ENCODE peak calls at places on chromosomes 13 and 19, in eight cellular contexts. One of them, this sample, is unnamed.

GRCh38 chr13:100349594-100349993 is 239.0 kb downstream of the GGACT start:
- DNase-seq in neural crest cell: no peak
- DNase-seq in HFF-Myc: no peak
- DNase-seq in AG09319: no peak
- DNase-seq in transverse colon: no peak
- DNase-seq in heart right ventricle: no peak
- DNase-seq in ovary: no peak
- DNase-seq in HFFc6: no peak
- DNase-seq in this sample: no peak

GRCh38 chr19:18607222-18608101 is 863 bp upstream of the CRLF1 start:
- DNase-seq in ovary: no peak
- DNase-seq in HFF-Myc: no peak
- DNase-seq in neural crest cell: no peak
- DNase-seq in HFFc6: no peak
- DNase-seq in heart right ventricle: no peak
- DNase-seq in AG09319: no peak
- DNase-seq in transverse colon: no peak
- DNase-seq in this sample: no peak

GRCh38 chr13:102838273-102838672 is 7.6 kb upstream of the ERCC5 start:
- DNase-seq in transverse colon: no peak
- DNase-seq in HFFc6: peak; percentile 24
- DNase-seq in AG09319: no peak
- DNase-seq in HFF-Myc: no peak
- DNase-seq in heart right ventricle: no peak
- DNase-seq in ovary: no peak
- DNase-seq in neural crest cell: no peak
- DNase-seq in this sample: no peak

GRCh38 chr19:743168-743687 is 7.7 kb upstream of the MISP start:
- DNase-seq in AG09319: no peak
- DNase-seq in HFF-Myc: no peak
- DNase-seq in HFFc6: no peak
- DNase-seq in neural crest cell: no peak
- DNase-seq in transverse colon: peak; percentile 82
- DNase-seq in ovary: no peak
- DNase-seq in heart right ventricle: peak; percentile 41
- DNase-seq in this sample: no peak

GRCh38 chr19:8487137-8487851 is 15.1 kb downstream of the PRAM1 start:
- DNase-seq in HFFc6: no peak
- DNase-seq in ovary: no peak
- DNase-seq in neural crest cell: no peak
- DNase-seq in AG09319: no peak
- DNase-seq in transverse colon: peak; percentile 34
- DNase-seq in HFF-Myc: no peak
- DNase-seq in heart right ventricle: no peak
- DNase-seq in this sample: no peak

GRCh38 chr13:27455331-27455855 is 5.0 kb upstream of the MTIF3 start:
- DNase-seq in transverse colon: no peak
- DNase-seq in HFFc6: no peak
- DNase-seq in HFF-Myc: no peak
- DNase-seq in ovary: no peak
- DNase-seq in AG09319: no peak
- DNase-seq in heart right ventricle: no peak
- DNase-seq in neural crest cell: no peak
- DNase-seq in this sample: no peak

GRCh38 chr13:23427342-23428182 is 5.9 kb downstream of the SACS start:
- DNase-seq in HFF-Myc: peak; percentile 82
- DNase-seq in HFFc6: peak; percentile 87
- DNase-seq in neural crest cell: no peak
- DNase-seq in heart right ventricle: peak; percentile 13
- DNase-seq in transverse colon: peak; percentile 33
- DNase-seq in ovary: peak; percentile 32
- DNase-seq in AG09319: peak; percentile 59
- DNase-seq in this sample: no peak

GRCh38 chr13:33466262-33466661 is 180.7 kb upstream of the STARD13 start:
- DNase-seq in transverse colon: no peak
- DNase-seq in heart right ventricle: no peak
- DNase-seq in HFFc6: no peak
- DNase-seq in neural crest cell: no peak
- DNase-seq in HFF-Myc: no peak
- DNase-seq in ovary: no peak
- DNase-seq in AG09319: no peak
- DNase-seq in this sample: no peak

GRCh38 chr19:45814851-45815481 is at the start of gene RSPH6A:
- DNase-seq in heart right ventricle: no peak
- DNase-seq in AG09319: no peak
- DNase-seq in transverse colon: no peak
- DNase-seq in HFF-Myc: no peak
- DNase-seq in ovary: no peak
- DNase-seq in HFFc6: no peak
- DNase-seq in neural crest cell: no peak
- DNase-seq in this sample: no peak

GRCh38 chr13:18953139-18953930 is 228.3 kb downstream of the TUBA3C start:
- DNase-seq in neural crest cell: no peak
- DNase-seq in heart right ventricle: no peak
- DNase-seq in HFFc6: no peak
- DNase-seq in HFF-Myc: no peak
- DNase-seq in ovary: no peak
- DNase-seq in AG09319: no peak
- DNase-seq in transverse colon: no peak
- DNase-seq in this sample: no peak

GRCh38 chr13:48094404-48094780 is 512 bp downstream of the MED4 start:
- DNase-seq in AG09319: no peak
- DNase-seq in HFFc6: no peak
- DNase-seq in transverse colon: no peak
- DNase-seq in heart right ventricle: no peak
- DNase-seq in ovary: no peak
- DNase-seq in neural crest cell: no peak
- DNase-seq in HFF-Myc: no peak
- DNase-seq in this sample: no peak

GRCh38 chr13:44142911-44143665 is 230.5 kb upstream of the SERP2 start:
- DNase-seq in ovary: no peak
- DNase-seq in AG09319: no peak
- DNase-seq in HFFc6: no peak
- DNase-seq in heart right ventricle: no peak
- DNase-seq in neural crest cell: no peak
- DNase-seq in HFF-Myc: no peak
- DNase-seq in transverse colon: no peak
- DNase-seq in this sample: no peak

GRCh38 chr13:66313408-66313807 is 916.7 kb downstream of the PCDH9 start:
- DNase-seq in neural crest cell: no peak
- DNase-seq in AG09319: no peak
- DNase-seq in HFF-Myc: no peak
- DNase-seq in heart right ventricle: no peak
- DNase-seq in HFFc6: no peak
- DNase-seq in transverse colon: no peak
- DNase-seq in ovary: no peak
- DNase-seq in this sample: no peak

GRCh38 chr13:24910502-24911134 is 146.6 kb downstream of the RNF17 start:
- DNase-seq in ovary: no peak
- DNase-seq in HFFc6: no peak
- DNase-seq in HFF-Myc: peak; percentile 19
- DNase-seq in heart right ventricle: no peak
- DNase-seq in AG09319: no peak
- DNase-seq in transverse colon: peak; percentile 54
- DNase-seq in neural crest cell: no peak
- DNase-seq in this sample: no peak

GRCh38 chr13:99766641-99767045 is 204.9 kb downstream of the ZIC5 start:
- DNase-seq in HFFc6: no peak
- DNase-seq in AG09319: no peak
- DNase-seq in neural crest cell: no peak
- DNase-seq in HFF-Myc: peak; percentile 3
- DNase-seq in heart right ventricle: no peak
- DNase-seq in ovary: no peak
- DNase-seq in transverse colon: no peak
- DNase-seq in this sample: no peak

GRCh38 chr19:58439576-58440554 is at the start of gene ZNF132:
- DNase-seq in HFFc6: peak; percentile 99
- DNase-seq in neural crest cell: peak; percentile 9
- DNase-seq in ovary: peak; percentile 98
- DNase-seq in HFF-Myc: peak; percentile 99
- DNase-seq in transverse colon: peak; percentile 96
- DNase-seq in AG09319: peak; percentile 99
- DNase-seq in heart right ventricle: peak; percentile 99
- DNase-seq in this sample: peak; percentile 88

GRCh38 chr19:17156947-17157302 is 58.2 kb upstream of the USE1 start:
- DNase-seq in HFF-Myc: no peak
- DNase-seq in HFFc6: no peak
- DNase-seq in transverse colon: no peak
- DNase-seq in neural crest cell: no peak
- DNase-seq in heart right ventricle: no peak
- DNase-seq in ovary: no peak
- DNase-seq in AG09319: no peak
- DNase-seq in this sample: no peak

GRCh38 chr13:42478531-42479156 is 95.3 kb upstream of the TNFSF11 start:
- DNase-seq in heart right ventricle: no peak
- DNase-seq in AG09319: no peak
- DNase-seq in ovary: no peak
- DNase-seq in HFFc6: peak; percentile 28
- DNase-seq in transverse colon: no peak
- DNase-seq in HFF-Myc: no peak
- DNase-seq in neural crest cell: no peak
- DNase-seq in this sample: no peak

GRCh38 chr19:42115705-42116104 is 16.5 kb downstream of the POU2F2 start:
- DNase-seq in transverse colon: no peak
- DNase-seq in AG09319: no peak
- DNase-seq in neural crest cell: no peak
- DNase-seq in HFF-Myc: no peak
- DNase-seq in HFFc6: no peak
- DNase-seq in heart right ventricle: no peak
- DNase-seq in ovary: no peak
- DNase-seq in this sample: no peak

GRCh38 chr19:47228937-47229673 is 1.9 kb downstream of the BBC3 start:
- DNase-seq in transverse colon: peak; percentile 29
- DNase-seq in AG09319: no peak
- DNase-seq in HFFc6: peak; percentile 36
- DNase-seq in neural crest cell: no peak
- DNase-seq in heart right ventricle: no peak
- DNase-seq in HFF-Myc: no peak
- DNase-seq in ovary: no peak
- DNase-seq in this sample: no peak

GRCh38 chr19:888615-889385 is 4.2 kb downstream of the MED16 start:
- DNase-seq in HFF-Myc: no peak
- DNase-seq in AG09319: no peak
- DNase-seq in neural crest cell: no peak
- DNase-seq in ovary: no peak
- DNase-seq in HFFc6: no peak
- DNase-seq in heart right ventricle: no peak
- DNase-seq in transverse colon: no peak
- DNase-seq in this sample: no peak

GRCh38 chr13:112711528-112712265 is 21.9 kb downstream of the ATP11A start:
- DNase-seq in AG09319: peak; percentile 93
- DNase-seq in HFFc6: peak; percentile 94
- DNase-seq in neural crest cell: peak; percentile 31
- DNase-seq in heart right ventricle: peak; percentile 88
- DNase-seq in transverse colon: peak; percentile 78
- DNase-seq in ovary: peak; percentile 96
- DNase-seq in HFF-Myc: peak; percentile 91
- DNase-seq in this sample: no peak

GRCh38 chr13:82076421-82076820 is 1735.5 kb upstream of the SPRY2 start:
- DNase-seq in AG09319: no peak
- DNase-seq in ovary: no peak
- DNase-seq in HFFc6: no peak
- DNase-seq in HFF-Myc: no peak
- DNase-seq in heart right ventricle: no peak
- DNase-seq in neural crest cell: no peak
- DNase-seq in transverse colon: no peak
- DNase-seq in this sample: no peak

DNA sequence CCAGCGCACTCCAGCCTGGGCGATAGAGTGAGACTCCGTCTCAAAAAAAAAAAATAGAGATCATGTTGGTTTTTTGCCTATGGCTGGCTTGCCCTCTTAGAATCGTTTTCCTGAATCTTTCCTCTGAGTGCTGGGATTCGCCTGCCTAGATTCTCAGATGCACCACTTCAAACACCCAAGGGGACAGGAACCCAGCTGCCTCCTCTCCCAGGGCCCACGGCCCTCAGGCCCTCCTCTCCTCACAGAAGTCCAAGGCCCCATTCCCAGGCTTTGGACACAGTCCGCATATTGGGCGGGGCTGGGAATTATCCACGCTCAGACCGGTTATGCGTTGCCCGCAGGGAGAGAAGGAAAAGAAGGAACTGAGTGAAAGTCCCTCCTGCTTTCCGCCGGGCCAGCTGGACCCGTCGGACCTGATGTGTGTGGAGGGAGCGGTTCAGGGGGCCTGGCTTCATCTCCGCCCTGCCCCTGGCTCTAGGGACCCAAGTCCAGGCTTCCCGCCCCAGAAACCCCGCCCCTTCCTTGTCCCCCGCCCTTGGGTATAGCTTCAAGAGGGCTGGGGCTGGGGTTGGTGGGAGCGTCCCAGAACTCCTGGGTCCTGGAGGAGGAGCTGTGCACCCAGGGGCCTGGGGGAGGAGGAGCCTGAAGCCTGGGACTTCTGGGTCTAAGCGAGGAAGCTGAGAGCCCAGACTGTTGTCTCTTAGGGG is 5.8 kb downstream of the PPFIA3 start:
- DNase-seq in HFF-Myc: no peak
- DNase-seq in neural crest cell: no peak
- DNase-seq in heart right ventricle: no peak
- DNase-seq in HFFc6: no peak
- DNase-seq in transverse colon: peak; percentile 86
- DNase-seq in AG09319: no peak
- DNase-seq in ovary: no peak
- DNase-seq in this sample: no peak
- TF ChIP-seq CTCF in HFF-Myc: no peak
- TF ChIP-seq CTCF in neural crest cell: no peak
- TF ChIP-seq CTCF in heart right ventricle: no peak
- TF ChIP-seq CTCF in HFFc6: no peak
- TF ChIP-seq CTCF in transverse colon: no peak
- TF ChIP-seq CTCF in AG09319: no peak
- TF ChIP-seq CTCF in ovary: no peak
- TF ChIP-seq CTCF in this sample: no peak

GRCh38 chr13:64154514-64154913 is 2738.9 kb upstream of the PCDH20 start:
- DNase-seq in neural crest cell: no peak
- DNase-seq in AG09319: no peak
- DNase-seq in heart right ventricle: no peak
- DNase-seq in ovary: no peak
- DNase-seq in HFFc6: peak; percentile 32
- DNase-seq in HFF-Myc: peak; percentile 1
- DNase-seq in transverse colon: no peak
- DNase-seq in this sample: no peak
- TF ChIP-seq CTCF in neural crest cell: peak; percentile 47
- TF ChIP-seq CTCF in AG09319: no peak
- TF ChIP-seq CTCF in heart right ventricle: peak; percentile 17
- TF ChIP-seq CTCF in ovary: no peak
- TF ChIP-seq CTCF in HFFc6: peak; percentile 73
- TF ChIP-seq CTCF in HFF-Myc: no peak
- TF ChIP-seq CTCF in transverse colon: no peak
- TF ChIP-seq CTCF in this sample: no peak

GRCh38 chr13:105982219-105982618 is 553.2 kb downstream of the EFNB2 start:
- DNase-seq in ovary: no peak
- DNase-seq in transverse colon: no peak
- DNase-seq in HFFc6: no peak
- DNase-seq in neural crest cell: no peak
- DNase-seq in HFF-Myc: no peak
- DNase-seq in heart right ventricle: no peak
- DNase-seq in AG09319: no peak
- DNase-seq in this sample: no peak
- TF ChIP-seq CTCF in ovary: no peak
- TF ChIP-seq CTCF in transverse colon: no peak
- TF ChIP-seq CTCF in HFFc6: no peak
- TF ChIP-seq CTCF in neural crest cell: no peak
- TF ChIP-seq CTCF in HFF-Myc: peak; percentile 17
- TF ChIP-seq CTCF in heart right ventricle: no peak
- TF ChIP-seq CTCF in AG09319: no peak
- TF ChIP-seq CTCF in this sample: no peak

GRCh38 chr19:4234862-4235201 is 5.5 kb downstream of the EBI3 start:
- DNase-seq in HFF-Myc: no peak
- DNase-seq in HFFc6: no peak
- DNase-seq in heart right ventricle: no peak
- DNase-seq in ovary: no peak
- DNase-seq in transverse colon: no peak
- DNase-seq in AG09319: no peak
- DNase-seq in neural crest cell: no peak
- DNase-seq in this sample: no peak
- TF ChIP-seq CTCF in HFF-Myc: no peak
- TF ChIP-seq CTCF in HFFc6: no peak
- TF ChIP-seq CTCF in heart right ventricle: no peak
- TF ChIP-seq CTCF in ovary: no peak
- TF ChIP-seq CTCF in transverse colon: no peak
- TF ChIP-seq CTCF in AG09319: no peak
- TF ChIP-seq CTCF in neural crest cell: no peak
- TF ChIP-seq CTCF in this sample: no peak